ENCODE peak calls at places on chromosomes 3 and 15, in ten cellular contexts. O is cardiac muscle cell; W is psoas muscle; Z is mesenchymal stem cell; L is A549; P is keratinocyte; T is CD8-positive, alpha-beta T cell; R is neural progenitor cell; H is heart right ventricle; K is thoracic aorta. Q is an unnamed sample. For H3K4me1, the result is how much of the 10 kb centered on the place peaks cover.

GRCh38 chr3:172546105-172546504 is 22.9 kb upstream of the TNFSF10 start:
- DNase-seq in L (no peak), O (no peak), W (no peak), K (no peak), P (no peak), T (no peak), Z (no peak), R (no peak), H (no peak), Q (no peak)

GRCh38 chr3:139455855-139456254 is 20.5 kb downstream of the RBP2 start:
- DNase-seq in W (no peak), R (peak), K (no peak), P (no peak), H (no peak), O (peak), L (no peak), T (no peak), Z (no peak), Q (no peak)

GRCh38 chr3:88113311-88114162 is 36.2 kb upstream of the C3orf38 start:
- DNase-seq in L (peak), P (no peak), H (peak), Z (peak), W (no peak), O (peak), T (peak), R (peak), K (peak), Q (peak)

GRCh38 chr3:146165370-146165769 is 4.4 kb upstream of the PLOD2 start:
- DNase-seq in P (no peak), O (peak), H (no peak), R (no peak), L (peak), K (no peak), T (no peak), W (no peak), Z (no peak), Q (no peak)

GRCh38 chr15:99452010-99452409 is 113.8 kb upstream of the MEF2A start:
- DNase-seq in P (no peak), K (no peak), O (no peak), Z (no peak), L (no peak), W (no peak), H (peak), R (no peak), T (no peak), Q (no peak)

GRCh38 chr15:60362318-60363023 is 35.3 kb downstream of the ANXA2 start:
- DNase-seq in T (no peak), P (no peak), R (no peak), H (no peak), Z (peak), K (no peak), O (peak), W (no peak), L (peak), Q (no peak)

GRCh38 chr3:196246612-196247308 is 30.4 kb downstream of the SLC51A start:
- DNase-seq in Z (peak), P (peak), W (no peak), R (no peak), O (peak), L (no peak), T (no peak), K (no peak), H (no peak), Q (no peak)

GRCh38 chr3:187798126-187798525 is 52.9 kb upstream of the BCL6 start:
- DNase-seq in P (no peak), T (no peak), R (no peak), O (no peak), L (no peak), K (no peak), Z (no peak), W (no peak), H (no peak), Q (peak)

GRCh38 chr3:52742418-52743041 is 28.2 kb downstream of the NEK4 start:
- DNase-seq in K (no peak), L (peak), R (peak), P (no peak), T (no peak), Z (peak), W (no peak), O (peak), H (no peak), Q (peak)

GRCh38 chr3:141575879-141576743 is 89.3 kb downstream of the RASA2 start:
- DNase-seq in T (no peak), H (no peak), K (no peak), O (peak), L (peak), Z (peak), R (no peak), P (no peak), W (no peak), Q (peak)

GRCh38 chr15:39587291-39587909 is 6.5 kb downstream of the THBS1 start:
- DNase-seq in R (no peak), L (no peak), O (peak), K (no peak), W (no peak), Z (peak), T (no peak), H (no peak), P (peak), Q (no peak)

GRCh38 chr3:8486434-8486833 is 15.2 kb upstream of the LMCD1 start:
- DNase-seq in L (no peak), Z (no peak), K (no peak), T (no peak), R (no peak), H (no peak), O (no peak), W (no peak), P (no peak), Q (no peak)
- H3K4me1 ChIP-seq in L (under half), Z (under half), K (under half), T (under half), R (under half), H (under half), O (under half), W (half or more), P (under half), Q (under half)

GRCh38 chr3:44117239-44117638 is 124.4 kb upstream of the TOPAZ1 start:
- DNase-seq in T (no peak), K (no peak), Z (no peak), R (peak), H (no peak), L (no peak), P (no peak), W (no peak), O (no peak), Q (no peak)

GRCh38 chr3:44120721-44121582 is 120.7 kb upstream of the TOPAZ1 start:
- DNase-seq in H (peak), P (no peak), T (no peak), Z (no peak), K (no peak), W (no peak), L (no peak), O (peak), R (no peak), Q (no peak)

GRCh38 chr3:44114142-44114541 is 127.5 kb upstream of the TOPAZ1 start:
- DNase-seq in P (no peak), T (peak), Z (no peak), W (peak), R (peak), O (peak), L (peak), K (no peak), H (peak), Q (peak)

DNA sequence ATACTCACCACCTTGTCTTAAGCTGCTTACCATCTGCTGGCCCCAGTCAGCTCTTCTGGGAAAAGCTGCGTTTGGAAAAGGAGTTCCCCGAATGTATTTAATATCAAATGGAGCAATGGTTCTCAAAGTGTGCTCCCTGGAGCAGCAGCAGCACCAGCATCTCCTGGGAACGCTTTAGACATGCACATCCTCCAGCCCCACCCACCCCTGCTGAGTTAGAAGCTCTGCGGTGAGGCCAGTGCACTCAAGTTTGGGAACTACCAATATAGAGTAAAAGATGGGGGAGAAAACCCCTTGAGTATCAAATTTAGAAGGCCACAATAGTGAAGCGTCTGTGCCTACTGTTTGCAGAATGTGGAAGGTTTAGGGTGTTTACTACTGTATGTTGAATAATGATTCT is 124.0 kb upstream of the TOPAZ1 start:
- DNase-seq in H (no peak), K (no peak), R (no peak), W (no peak), P (no peak), L (no peak), T (no peak), O (no peak), Z (no peak), Q (no peak)
- H3K4me3 ChIP-seq in H (no peak), K (no peak), R (no peak), W (no peak), P (no peak), L (no peak), T (no peak), O (no peak), Z (no peak), Q (no peak)

GRCh38 chr3:24136624-24137310 is 191.7 kb downstream of the NR1D2 start:
- DNase-seq in T (no peak), Z (no peak), K (no peak), H (no peak), O (no peak), W (no peak), L (no peak), P (no peak), R (no peak), Q (no peak)
- H3K27ac ChIP-seq in T (no peak), Z (no peak), K (peak), H (no peak), O (no peak), W (peak), L (no peak), P (no peak), R (no peak), Q (no peak)

DNA sequence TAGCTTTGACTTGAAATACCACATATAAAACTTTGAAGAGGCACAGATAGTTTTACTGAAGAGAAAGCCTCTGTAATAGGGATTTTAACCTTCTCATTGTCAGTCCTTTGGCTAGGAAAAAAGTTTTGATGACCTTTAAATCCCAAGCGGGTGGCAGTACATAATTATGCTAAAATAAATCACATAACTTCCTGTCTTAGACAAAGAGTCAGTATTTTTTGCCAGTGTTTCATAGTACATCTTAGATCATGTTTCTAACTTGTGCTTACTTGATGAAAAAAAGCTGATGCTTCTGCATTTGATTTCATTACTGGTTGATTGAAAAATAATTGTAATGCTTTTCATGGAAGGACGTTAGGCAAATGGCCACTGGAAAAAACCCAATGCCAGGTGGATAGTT is 5.8 kb downstream of the ST3GAL6 start:
- DNase-seq in H (no peak), L (no peak), R (no peak), O (no peak), W (no peak), K (no peak), Z (no peak), P (no peak), T (no peak), Q (no peak)
- H3K4me1 ChIP-seq in H (half or more), L (under half), R (under half), O (half or more), W (half or more), K (under half), Z (under half), P (under half), T (under half), Q (under half)

GRCh38 chr3:63967675-63968611 is 55.4 kb downstream of the PSMD6 start:
- DNase-seq in L (no peak), R (peak), Z (peak), W (peak), T (peak), H (peak), K (no peak), O (peak), P (no peak), Q (peak)
- H3K4me3 ChIP-seq in L (peak), R (peak), Z (peak), W (peak), T (peak), H (peak), K (peak), O (no peak), P (no peak), Q (peak)

GRCh38 chr3:77599948-77600347 is 560.0 kb downstream of the ROBO2 start:
- DNase-seq in O (no peak), W (no peak), T (no peak), Z (no peak), R (no peak), L (no peak), H (no peak), K (no peak), P (no peak), Q (no peak)
- H3K27ac ChIP-seq in O (no peak), W (no peak), T (no peak), Z (no peak), R (no peak), L (no peak), H (no peak), K (no peak), P (no peak), Q (no peak)

DNA sequence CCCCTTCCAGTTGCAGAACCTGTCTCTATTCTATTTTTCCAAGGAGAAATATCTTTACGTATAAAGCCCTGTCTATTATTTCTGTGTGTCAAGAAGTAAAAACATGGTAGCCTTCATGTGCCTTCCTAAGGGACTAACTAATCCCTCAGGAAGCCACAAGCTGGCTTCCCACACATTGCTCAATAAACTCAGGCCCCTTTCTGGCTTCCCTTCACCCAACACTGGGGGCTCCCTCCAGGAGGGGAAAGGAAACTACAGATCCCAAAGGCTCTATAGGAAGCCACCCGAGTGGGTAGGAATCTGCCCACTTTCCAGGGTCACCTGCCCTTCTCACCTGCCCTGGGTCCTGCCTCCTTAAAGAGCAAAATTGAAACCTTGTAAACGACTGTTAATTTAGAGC is 4.6 kb downstream of the TLE3 start:
- DNase-seq in P (no peak), O (peak), Z (peak), H (no peak), W (no peak), T (no peak), K (no peak), L (no peak), R (no peak), Q (no peak)
- H3K4me1 ChIP-seq in P (under half), O (under half), Z (under half), H (half or more), W (half or more), T (half or more), K (under half), L (under half), R (half or more), Q (half or more)

DNA sequence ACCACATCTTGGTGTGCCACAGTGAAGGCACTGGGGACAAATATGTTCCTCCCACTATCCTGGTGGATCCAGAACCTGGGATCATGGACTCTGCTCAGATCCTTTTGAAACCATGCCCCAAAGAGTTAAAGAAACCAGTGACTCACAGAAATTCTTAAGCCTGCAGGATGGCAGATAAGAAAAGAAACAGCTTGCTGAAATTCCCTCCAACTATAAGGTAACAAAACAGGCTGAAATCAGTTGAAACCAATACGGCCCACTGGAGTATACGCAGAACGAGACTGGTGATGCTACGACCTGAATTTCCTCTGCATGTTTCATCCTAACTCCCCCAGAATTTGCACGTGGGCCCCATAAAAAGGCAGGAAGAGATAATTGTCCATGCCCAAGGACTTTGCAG is 209.6 kb downstream of the TJP1 start:
- DNase-seq in T (no peak), K (no peak), R (no peak), P (no peak), O (peak), W (no peak), H (no peak), Z (peak), L (no peak), Q (no peak)
- H3K4me3 ChIP-seq in T (no peak), K (no peak), R (no peak), P (no peak), O (no peak), W (no peak), H (no peak), Z (no peak), L (no peak), Q (no peak)

GRCh38 chr15:76196286-76196948 is 114.9 kb downstream of the ETFA start:
- DNase-seq in P (no peak), R (no peak), L (peak), O (peak), Z (peak), K (no peak), H (peak), W (peak), T (no peak), Q (peak)

GRCh38 chr15:76199106-76200082 is 111.9 kb downstream of the ETFA start:
- DNase-seq in O (peak), W (peak), K (peak), T (no peak), H (peak), P (no peak), R (no peak), Z (peak), L (no peak), Q (no peak)

GRCh38 chr15:76196949-76197315 is 114.3 kb downstream of the ETFA start:
- DNase-seq in P (no peak), H (peak), W (peak), K (no peak), R (no peak), Z (no peak), L (no peak), O (no peak), T (no peak), Q (no peak)

GRCh38 chr15:76198456-76199105 is 112.7 kb downstream of the ETFA start:
- DNase-seq in W (no peak), L (no peak), Z (no peak), T (no peak), P (no peak), H (no peak), R (no peak), K (no peak), O (no peak), Q (no peak)

DNA sequence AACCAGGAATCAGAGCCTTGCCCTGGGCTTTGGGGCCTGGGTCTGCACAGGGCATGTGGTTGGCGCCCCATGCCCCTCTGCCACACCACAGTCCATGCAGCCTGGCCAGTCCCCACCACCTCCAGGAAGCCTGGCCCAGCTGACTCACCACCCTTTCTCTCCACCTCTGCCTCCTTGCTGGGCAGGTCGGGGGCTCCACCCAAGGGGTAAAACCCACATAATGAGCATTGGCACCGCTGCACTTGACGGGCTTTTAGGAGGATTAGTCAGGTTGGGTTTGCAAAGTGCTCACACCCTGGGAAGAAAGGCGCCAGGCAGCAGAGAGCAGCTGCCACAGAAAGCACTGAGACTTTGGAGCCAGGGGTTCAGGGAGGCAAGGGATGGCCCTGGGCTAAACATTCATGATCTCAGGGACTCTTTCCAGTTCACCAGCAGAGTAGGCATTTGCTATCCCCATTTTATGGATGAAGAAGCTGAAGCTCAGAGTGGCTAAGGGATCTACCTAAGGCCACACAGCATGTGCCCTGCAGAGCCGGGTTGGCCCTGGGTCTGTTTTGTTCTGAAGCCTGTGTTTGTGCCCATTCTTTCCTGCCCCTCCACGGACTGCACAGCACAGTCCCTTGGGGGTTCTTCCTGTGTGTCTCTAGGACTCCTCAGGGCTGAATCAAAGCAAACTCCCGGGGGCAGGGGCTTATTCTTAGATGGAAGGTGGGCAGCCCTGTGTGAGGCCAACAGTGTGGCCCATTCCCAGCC is 113.4 kb downstream of the ETFA start:
- DNase-seq in T (no peak), R (no peak), H (no peak), Z (peak), O (no peak), K (no peak), L (no peak), W (no peak), P (no peak), Q (no peak)
- H3K27ac ChIP-seq in T (no peak), R (no peak), H (peak), Z (no peak), O (no peak), K (no peak), L (peak), W (peak), P (peak), Q (no peak)

GRCh38 chr3:71444028-71444860 is 139.3 kb downstream of the FOXP1 start:
- DNase-seq in T (peak), L (no peak), P (peak), H (peak), W (peak), Z (peak), O (peak), R (no peak), K (no peak), Q (peak)
- H3K4me1 ChIP-seq in T (half or more), L (under half), P (half or more), H (under half), W (under half), Z (under half), O (under half), R (under half), K (under half), Q (half or more)

Q was measured in CD4-positive, CD25-positive, alpha-beta regulatory T cell.